ENCODE peak calls at places on chromosomes 7 and 10, in seven cellular contexts. B is upper lobe of right lung; J is fibroblast of the aortic adventitia; O is transverse colon; F is CD4-positive, alpha-beta T cell; I is breast epithelium; K is GM13977. X is an unnamed sample.

GRCh38 chr10:13256627-13257026 is 22.5 kb upstream of the UCMA start:
- DNase-seq in B (no peak), J (no peak), O (no peak), F (no peak), I (no peak), K (no peak), X (no peak)

GRCh38 chr7:156898938-156899337 is 6.0 kb upstream of the LMBR1 start:
- DNase-seq in B (no peak), J (no peak), O (no peak), F (no peak), I (no peak), K (no peak), X (no peak)

GRCh38 chr7:13109201-13109600 is 421.8 kb downstream of the ARL4A start:
- DNase-seq in B (no peak), J (no peak), O (no peak), F (no peak), I (no peak), K (no peak), X (no peak)

GRCh38 chr7:116431783-116432182 is 67.8 kb upstream of the CAV2 start:
- DNase-seq in B (no peak), J (no peak), O (no peak), F (no peak), I (no peak), K (no peak), X (no peak)

GRCh38 chr7:33979807-33980355 is 74.5 kb downstream of the BMPER start:
- DNase-seq in B (no peak), J (peak), O (no peak), F (no peak), I (no peak), K (no peak), X (no peak)

GRCh38 chr10:118116555-118117311 is 70.0 kb upstream of the RAB11FIP2 start:
- DNase-seq in B (no peak), J (no peak), O (no peak), F (no peak), I (no peak), K (no peak), X (no peak)

GRCh38 chr7:32218741-32219283 is 148.6 kb upstream of the PDE1C start:
- DNase-seq in B (no peak), J (no peak), O (no peak), F (no peak), I (no peak), K (no peak), X (no peak)

GRCh38 chr7:101856488-101857357 is 39.3 kb downstream of the CUX1 start:
- DNase-seq in B (peak), J (peak), O (peak), F (peak), I (peak), K (peak), X (peak)

GRCh38 chr7:115008465-115009114 is 86.7 kb downstream of the MDFIC start:
- DNase-seq in B (no peak), J (peak), O (peak), F (no peak), I (no peak), K (no peak), X (no peak)

GRCh38 chr10:92213049-92213448 is 77.8 kb downstream of the CPEB3 start:
- DNase-seq in B (no peak), J (no peak), O (no peak), F (no peak), I (no peak), K (no peak), X (no peak)

GRCh38 chr10:131398166-131398565 is 86.6 kb upstream of the TCERG1L start:
- DNase-seq in B (no peak), J (no peak), O (no peak), F (no peak), I (no peak), K (no peak), X (no peak)

GRCh38 chr7:23544913-23545354 is 13.2 kb upstream of the TRA2A start:
- DNase-seq in B (no peak), J (peak), O (no peak), F (no peak), I (no peak), K (peak), X (no peak)

GRCh38 chr7:148078126-148078525 is 512.4 kb upstream of the C7orf33 start:
- DNase-seq in B (no peak), J (no peak), O (no peak), F (no peak), I (no peak), K (no peak), X (no peak)

GRCh38 chr10:28118985-28119628 is 120.2 kb upstream of the ODAD2 start:
- DNase-seq in B (no peak), J (no peak), O (no peak), F (no peak), I (no peak), K (no peak), X (no peak)

GRCh38 chr10:96529634-96530279 is 16.0 kb upstream of the TLL2 start:
- DNase-seq in B (no peak), J (no peak), O (no peak), F (no peak), I (no peak), K (no peak), X (no peak)

GRCh38 chr10:13146383-13146782 is 15.0 kb upstream of the MCM10 start:
- DNase-seq in B (no peak), J (peak), O (no peak), F (no peak), I (no peak), K (no peak), X (no peak)

GRCh38 chr10:29131952-29132820 is 156.7 kb upstream of the LYZL1 start:
- DNase-seq in B (no peak), J (peak), O (no peak), F (no peak), I (no peak), K (no peak), X (no peak)

GRCh38 chr7:151411551-151411950 is 1.7 kb upstream of the WDR86 start:
- DNase-seq in B (peak), J (no peak), O (no peak), F (no peak), I (no peak), K (no peak), X (no peak)

GRCh38 chr7:118878336-118878735 is 653.8 kb downstream of the ANKRD7 start:
- DNase-seq in B (no peak), J (no peak), O (no peak), F (no peak), I (no peak), K (no peak), X (no peak)

GRCh38 chr7:116433246-116433645 is 66.3 kb upstream of the CAV2 start:
- DNase-seq in B (no peak), J (no peak), O (no peak), F (no peak), I (no peak), K (no peak), X (no peak)

GRCh38 chr10:63217120-63217605 is 84.0 kb downstream of the NRBF2 start:
- DNase-seq in B (no peak), J (peak), O (no peak), F (no peak), I (no peak), K (peak), X (no peak)

GRCh38 chr10:117757121-117757795 is 214.7 kb downstream of the EMX2 start:
- DNase-seq in B (no peak), J (no peak), O (no peak), F (no peak), I (no peak), K (no peak), X (no peak)

GRCh38 chr7:149823191-149823630 is 15.0 kb upstream of the ZNF862 start:
- DNase-seq in B (peak), J (no peak), O (no peak), F (no peak), I (no peak), K (no peak), X (no peak)

GRCh38 chr10:69241575-69241974 is 21.4 kb downstream of the HKDC1 start:
- DNase-seq in B (no peak), J (peak), O (no peak), F (no peak), I (no peak), K (no peak), X (no peak)

GRCh38 chr7:38382627-38383026 is 109.2 kb upstream of the TARP start:
- DNase-seq in B (no peak), J (peak), O (no peak), F (no peak), I (no peak), K (no peak), X (no peak)

GRCh38 chr7:356691-357462 is 66.9 kb downstream of the FOXL3 start:
- DNase-seq in B (no peak), J (no peak), O (no peak), F (no peak), I (no peak), K (no peak), X (no peak)

GRCh38 chr7:18607025-18607424 is 111.5 kb downstream of the HDAC9 start:
- DNase-seq in B (no peak), J (peak), O (no peak), F (no peak), I (no peak), K (no peak), X (no peak)

GRCh38 chr7:80082214-80082613 is 52.4 kb upstream of the GNAI1 start:
- DNase-seq in B (no peak), J (no peak), O (no peak), F (no peak), I (no peak), K (no peak), X (no peak)

GRCh38 chr7:2663960-2664359 is 24.0 kb upstream of the AMZ1 start:
- DNase-seq in B (no peak), J (no peak), O (no peak), F (no peak), I (no peak), K (no peak), X (no peak)

GRCh38 chr7:72007018-72007417 is 405.1 kb downstream of the CALN1 start:
- DNase-seq in B (no peak), J (no peak), O (no peak), F (no peak), I (no peak), K (no peak), X (no peak)

GRCh38 chr10:9137368-9137767 is 1082.9 kb downstream of the GATA3 start:
- DNase-seq in B (no peak), J (no peak), O (no peak), F (no peak), I (no peak), K (no peak), X (no peak)

GRCh38 chr7:3063016-3063753 is 19.5 kb upstream of the CARD11 start:
- DNase-seq in B (no peak), J (no peak), O (peak), F (peak), I (no peak), K (peak), X (no peak)

GRCh38 chr10:122844146-122844545 is 1.5 kb downstream of the CUZD1 start:
- DNase-seq in B (no peak), J (no peak), O (no peak), F (no peak), I (no peak), K (no peak), X (no peak)

GRCh38 chr10:13690281-13690825 is 103.6 kb downstream of the PRPF18 start:
- DNase-seq in B (peak), J (no peak), O (no peak), F (no peak), I (peak), K (peak), X (no peak)

GRCh38 chr10:52566471-52567246 is 205.9 kb downstream of the MBL2 start:
- DNase-seq in B (no peak), J (peak), O (no peak), F (no peak), I (no peak), K (no peak), X (no peak)

GRCh38 chr10:80459047-80459865 is 5.1 kb downstream of the TSPAN14 start:
- DNase-seq in B (peak), J (peak), O (peak), F (peak), I (no peak), K (peak), X (no peak)

DNA sequence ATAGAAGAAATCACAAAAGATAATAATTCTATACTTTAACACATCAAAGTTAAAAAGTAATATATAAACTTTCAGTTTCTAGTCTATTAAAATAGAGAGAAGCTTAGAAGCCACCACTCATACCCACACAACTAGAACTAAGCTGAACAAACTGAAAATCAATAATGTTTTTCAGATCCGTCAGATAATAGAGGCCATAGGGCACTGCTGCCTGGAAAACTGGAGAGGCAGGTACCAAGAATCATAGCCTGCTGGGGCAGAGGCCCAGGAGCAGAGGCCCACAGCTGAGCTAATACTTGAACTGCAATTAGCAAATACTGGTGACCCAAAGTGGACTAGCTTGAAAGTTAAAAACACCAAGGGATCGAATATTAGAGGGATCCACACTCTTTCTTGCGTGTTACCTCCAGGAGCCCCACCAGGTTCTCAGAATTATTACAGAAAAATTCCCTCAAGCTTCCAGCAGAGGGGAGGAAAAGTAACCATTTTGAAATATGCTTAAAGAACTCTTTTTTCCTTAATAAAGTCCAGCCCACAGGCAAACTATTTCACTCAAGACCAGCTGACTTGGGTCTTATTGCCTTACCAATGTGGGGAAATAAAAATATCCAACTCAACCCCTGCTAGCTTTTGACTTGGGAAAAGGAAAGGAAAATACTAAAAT is 774.1 kb upstream of the IGFBP3 start:
- DNase-seq in B (no peak), J (peak), O (no peak), F (no peak), I (no peak), K (no peak), X (no peak)
- TF ChIP-seq CTCF in B (no peak), J (peak), O (no peak), F (no peak), I (no peak), K (no peak), X (no peak)

DNA sequence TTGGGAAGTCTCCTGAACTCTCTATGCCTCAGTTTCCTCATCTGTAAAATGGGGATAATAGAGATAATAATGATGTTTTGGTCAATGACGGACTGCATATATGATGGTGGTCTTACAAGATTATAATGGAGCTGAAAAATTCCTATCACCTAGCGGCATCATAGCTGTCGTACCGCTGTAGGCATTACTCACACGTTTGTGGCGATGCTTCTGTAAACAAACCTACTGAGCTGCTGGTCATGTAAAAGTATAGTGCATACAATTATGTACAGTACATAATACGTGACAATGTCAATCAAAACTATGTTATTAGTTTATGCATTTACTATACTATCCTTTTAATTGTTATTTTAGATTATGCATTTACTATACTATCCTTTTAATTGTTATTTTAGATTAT is 339.1 kb upstream of the NPVF start:
- DNase-seq in B (no peak), J (no peak), O (no peak), F (no peak), I (no peak), K (no peak), X (no peak)
- TF ChIP-seq CTCF in B (no peak), J (no peak), O (no peak), F (no peak), I (no peak), K (no peak), X (no peak)

GRCh38 chr10:114967071-114967470 is 29.1 kb downstream of the TRUB1 start:
- DNase-seq in B (no peak), J (peak), O (no peak), F (no peak), I (no peak), K (no peak), X (no peak)
- TF ChIP-seq CTCF in B (no peak), J (no peak), O (no peak), F (no peak), I (no peak), K (no peak), X (no peak)

GRCh38 chr7:139699640-139700504 is 77.9 kb downstream of the HIPK2 start:
- DNase-seq in B (no peak), J (no peak), O (no peak), F (no peak), I (no peak), K (no peak), X (no peak)
- TF ChIP-seq CTCF in B (no peak), J (no peak), O (no peak), F (no peak), I (no peak), K (peak), X (no peak)

X was measured in omental fat pad.